ENCODE peak calls at places on chromosomes 16 and 17, in eight cellular contexts. V is heart right ventricle, D is neural progenitor cell, X is mesenchymal stem cell, T is PC-3, J is left ventricle myocardium inferior, Q is lower lobe of right lung, S is IMR-90. C is an unnamed sample.

GRCh38 chr16:29151317-29151716 is 166.5 kb downstream of the LAT start:
- DNase-seq in T (no peak), V (no peak), S (no peak), D (no peak), J (no peak), Q (peak; percentile 24), X (no peak), C (peak; percentile 38)

GRCh38 chr16:52512297-52512987 is 34.5 kb downstream of the TOX3 start:
- DNase-seq in V (no peak), D (peak; percentile 54), T (no peak), X (no peak), J (no peak), Q (no peak), S (no peak), C (no peak)

GRCh38 chr17:81810892-81811704 is 7.1 kb downstream of the GCGR start:
- DNase-seq in X (no peak), V (no peak), S (no peak), D (no peak), J (no peak), T (no peak), Q (no peak), C (no peak)

GRCh38 chr17:37570527-37571093 is 38.6 kb downstream of the SYNRG start:
- DNase-seq in S (peak; percentile 69), D (peak; percentile 67), J (peak; percentile 25), T (peak; percentile 90), V (peak; percentile 16), Q (peak; percentile 51), X (peak; percentile 59), C (no peak)

GRCh38 chr16:75382611-75383010 is 50.7 kb downstream of the CFDP1 start:
- DNase-seq in S (no peak), X (no peak), Q (no peak), J (no peak), D (no peak), V (no peak), T (no peak), C (no peak)

GRCh38 chr17:28533091-28533670 is 19.2 kb downstream of the UNC119 start:
- DNase-seq in D (no peak), J (no peak), V (no peak), T (no peak), S (no peak), X (no peak), Q (no peak), C (no peak)

GRCh38 chr16:89422905-89423630 is 67.3 kb downstream of the ANKRD11 start:
- DNase-seq in S (peak; percentile 79), D (no peak), X (peak; percentile 82), V (no peak), T (peak; percentile 59), J (no peak), Q (no peak), C (no peak)

GRCh38 chr16:66851166-66851964 is 7.2 kb downstream of the CA7 start:
- DNase-seq in Q (no peak), S (no peak), X (no peak), J (no peak), T (no peak), V (no peak), D (no peak), C (peak; percentile 22)

GRCh38 chr17:73749337-73749807 is 105.1 kb upstream of the SDK2 start:
- DNase-seq in V (no peak), D (no peak), X (no peak), S (no peak), Q (no peak), T (peak; percentile 16), J (no peak), C (no peak)

GRCh38 chr17:63984651-63985386 is 12.1 kb upstream of the SCN4A start:
- DNase-seq in V (peak; percentile 76), S (peak; percentile 91), D (no peak), Q (no peak), T (peak; percentile 87), X (peak; percentile 88), J (no peak), C (no peak)

GRCh38 chr16:53159781-53160436 is 105.1 kb downstream of the CHD9 start:
- DNase-seq in X (peak; percentile 75), V (peak; percentile 32), T (peak; percentile 52), D (peak; percentile 65), J (no peak), Q (no peak), S (peak; percentile 62), C (no peak)

GRCh38 chr17:58527949-58528348 is 13.5 kb upstream of the MTMR4 start:
- DNase-seq in J (no peak), V (no peak), T (no peak), X (peak; percentile 63), S (peak; percentile 46), D (no peak), Q (no peak), C (no peak)

GRCh38 chr17:16952401-16952800 is 19.5 kb downstream of the TNFRSF13B start:
- DNase-seq in S (no peak), X (no peak), T (no peak), J (no peak), V (no peak), Q (no peak), D (no peak), C (no peak)

GRCh38 chr16:19116711-19117449 is 3.1 kb downstream of the ITPRIPL2 start:
- DNase-seq in X (peak; percentile 47), Q (no peak), D (no peak), J (no peak), V (no peak), T (no peak), S (peak; percentile 34), C (no peak)

GRCh38 chr17:82010575-82011525 is 11.8 kb downstream of the CENPX start:
- DNase-seq in D (no peak), X (no peak), T (no peak), V (no peak), S (no peak), J (no peak), Q (no peak), C (no peak)

GRCh38 chr16:21301895-21302291 is 23.8 kb upstream of the CRYM start:
- DNase-seq in Q (no peak), V (no peak), T (peak; percentile 2), S (peak; percentile 8), D (no peak), X (no peak), J (no peak), C (no peak)

GRCh38 chr17:44110823-44111633 is 12.4 kb downstream of the HDAC5 start:
- DNase-seq in J (peak; percentile 99), D (peak; percentile 70), S (peak; percentile 86), Q (peak; percentile 97), T (peak; percentile 88), X (peak; percentile 93), V (peak; percentile 99), C (peak; percentile 99)

GRCh38 chr16:50066482-50067289 is 916 bp downstream of the HEATR3 start:
- DNase-seq in J (no peak), D (no peak), S (no peak), T (peak; percentile 2), Q (no peak), X (no peak), V (no peak), C (no peak)

GRCh38 chr17:37283414-37283961 is 92.3 kb upstream of the C17orf78 start:
- DNase-seq in S (peak; percentile 59), V (no peak), J (no peak), D (no peak), Q (no peak), X (no peak), T (no peak), C (no peak)

GRCh38 chr16:56609463-56609921 is 1.1 kb downstream of the MT2A start:
- DNase-seq in D (peak; percentile 29), J (no peak), V (peak; percentile 87), T (peak; percentile 58), S (peak; percentile 92), Q (peak; percentile 82), X (peak; percentile 98), C (no peak)

GRCh38 chr16:3774819-3775218 is 57.5 kb upstream of the TRAP1 start:
- DNase-seq in J (no peak), V (no peak), D (no peak), Q (no peak), T (no peak), S (no peak), X (no peak), C (no peak)

GRCh38 chr17:10111907-10112452 is 86.4 kb downstream of the GAS7 start:
- DNase-seq in S (no peak), X (no peak), J (no peak), T (no peak), V (no peak), D (no peak), Q (no peak), C (no peak)

GRCh38 chr16:89867918-89868317 is 5.5 kb upstream of the TCF25 start:
- DNase-seq in T (no peak), D (no peak), X (no peak), V (no peak), J (no peak), Q (no peak), S (no peak), C (no peak)

GRCh38 chr17:75835315-75835987 is 8.8 kb downstream of the UNC13D start:
- DNase-seq in V (no peak), D (peak; percentile 45), S (no peak), J (no peak), T (no peak), Q (no peak), X (no peak), C (no peak)
- H3K36me3 ChIP-seq in V (peaks cover 83% of the 10 kb centered on the region), D (no peaks in the 10 kb centered on the region), S (no peaks in the 10 kb centered on the region), J (peaks cover 9% of the 10 kb centered on the region), T (no peaks in the 10 kb centered on the region), Q (peaks cover 64% of the 10 kb centered on the region), X (peaks cover 21% of the 10 kb centered on the region), C (no peaks in the 10 kb centered on the region)

DNA sequence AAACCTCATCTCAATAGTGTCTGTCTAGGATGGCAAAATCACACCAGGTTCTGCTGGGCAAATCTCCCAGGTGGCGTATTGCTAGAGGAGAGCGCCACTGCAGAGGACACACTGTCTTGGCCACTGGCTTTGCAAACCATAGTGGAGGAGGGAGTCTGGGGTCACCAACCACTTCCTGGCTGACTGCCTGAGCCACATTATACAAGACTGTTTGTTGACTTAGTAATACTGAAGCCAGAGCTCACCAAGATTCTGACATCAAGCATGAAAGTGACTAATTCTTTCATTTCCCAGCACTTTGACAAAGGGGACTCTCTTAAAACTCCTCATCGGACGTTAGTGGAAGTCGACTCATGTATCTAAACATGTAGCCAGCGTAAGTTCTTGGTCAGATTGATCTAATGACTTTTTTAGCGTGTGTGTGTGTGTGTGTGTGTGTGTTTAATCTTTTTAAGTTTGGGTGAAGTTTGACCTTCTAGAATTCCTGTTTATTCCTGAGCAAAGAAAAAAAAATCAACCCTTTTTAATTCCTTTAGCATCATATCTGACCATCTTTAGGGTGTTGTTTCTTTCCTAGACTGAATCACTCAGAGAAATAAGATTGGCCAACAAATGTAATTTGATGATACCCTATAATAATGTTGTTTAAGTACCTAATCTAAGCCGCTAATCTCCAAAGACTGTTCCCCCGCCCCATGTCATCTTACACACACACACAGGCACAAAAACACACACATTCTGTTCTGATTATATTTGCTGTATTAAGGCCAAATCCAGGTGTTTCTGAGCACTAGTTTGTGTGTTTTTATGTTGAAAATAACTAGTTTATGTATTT is 13.8 kb downstream of the PITPNC1 start:
- DNase-seq in T (peak; percentile 99), S (peak; percentile 99), X (peak; percentile 95), D (no peak), J (no peak), V (peak; percentile 60), Q (peak; percentile 52), C (peak; percentile 67)
- H3K4me3 ChIP-seq in T (no peak overlapping the region), S (peak overlapping the region; percentile 12), X (peak overlapping the region; percentile 6), D (no peak overlapping the region), J (no peak overlapping the region), V (no peak overlapping the region), Q (no peak overlapping the region), C (no peak overlapping the region)

GRCh38 chr17:31558748-31559646 is 167.5 kb downstream of the RAB11FIP4 start:
- DNase-seq in V (peak; percentile 84), Q (peak; percentile 81), T (peak; percentile 64), X (peak; percentile 86), S (peak; percentile 80), D (peak; percentile 85), J (peak; percentile 78), C (peak; percentile 94)
- H3K27ac ChIP-seq in V (peak overlapping the region; percentile 96), Q (peak overlapping the region; percentile 86), T (peak overlapping the region; percentile 88), X (peak overlapping the region; percentile 66), S (peak overlapping the region; percentile 87), D (no peak overlapping the region), J (peak overlapping the region; percentile 97), C (peak overlapping the region; percentile 96)

GRCh38 chr16:2706085-2706484 is 13.9 kb downstream of the PRSS27 start:
- DNase-seq in T (no peak), V (no peak), S (no peak), J (no peak), Q (no peak), X (no peak), D (no peak), C (no peak)
- H3K36me3 ChIP-seq in T (no peaks in the 10 kb centered on the region), V (peaks cover 91% of the 10 kb centered on the region), S (peaks cover 45% of the 10 kb centered on the region), J (peaks cover 62% of the 10 kb centered on the region), Q (peaks cover 85% of the 10 kb centered on the region), X (peaks cover 96% of the 10 kb centered on the region), D (no peaks in the 10 kb centered on the region), C (no peaks in the 10 kb centered on the region)